ENCODE peak calls at places on chromosomes 16 and 17, in six cellular contexts. One of them, this sample, is unnamed.

GRCh38 chr17:61684172-61684571 is 93.2 kb upstream of the NACA2 start:
- DNase-seq in epithelial cell of esophagus: no peak
- DNase-seq in T-helper 22 cell: no peak
- DNase-seq in NCI-H1092 treated with DMSO at 0.1 percent for 48 hours: no peak
- DNase-seq in HTR-8/SVneo: no peak
- DNase-seq in stimulated activated naive B cell treated with anti-CD40 and anti-IgM and Interleukin-4, amounts not matched to agents 10 μg/mL and 1 μg/mL and 100 μg/mL, for 72 hours: no peak
- DNase-seq in this sample: no peak

GRCh38 chr16:88566158-88566557 is 4.0 kb upstream of the ZC3H18 start:
- DNase-seq in epithelial cell of esophagus: peak
- DNase-seq in T-helper 22 cell: no peak
- DNase-seq in NCI-H1092 treated with DMSO at 0.1 percent for 48 hours: no peak
- DNase-seq in HTR-8/SVneo: no peak
- DNase-seq in stimulated activated naive B cell treated with anti-CD40 and anti-IgM and Interleukin-4, amounts not matched to agents 10 μg/mL and 1 μg/mL and 100 μg/mL, for 72 hours: no peak
- DNase-seq in this sample: no peak

GRCh38 chr16:50282010-50282538 is 15.7 kb downstream of the ADCY7 start:
- DNase-seq in epithelial cell of esophagus: no peak
- DNase-seq in T-helper 22 cell: peak
- DNase-seq in NCI-H1092 treated with DMSO at 0.1 percent for 48 hours: no peak
- DNase-seq in HTR-8/SVneo: no peak
- DNase-seq in stimulated activated naive B cell treated with anti-CD40 and anti-IgM and Interleukin-4, amounts not matched to agents 10 μg/mL and 1 μg/mL and 100 μg/mL, for 72 hours: peak
- DNase-seq in this sample: no peak

GRCh38 chr16:56191807-56192643 is 736 bp downstream of the GNAO1 start:
- DNase-seq in epithelial cell of esophagus: no peak
- DNase-seq in T-helper 22 cell: no peak
- DNase-seq in NCI-H1092 treated with DMSO at 0.1 percent for 48 hours: peak
- DNase-seq in HTR-8/SVneo: no peak
- DNase-seq in stimulated activated naive B cell treated with anti-CD40 and anti-IgM and Interleukin-4, amounts not matched to agents 10 μg/mL and 1 μg/mL and 100 μg/mL, for 72 hours: no peak
- DNase-seq in this sample: peak

GRCh38 chr17:67293251-67294203 is 48.5 kb upstream of the HELZ start:
- DNase-seq in epithelial cell of esophagus: peak
- DNase-seq in T-helper 22 cell: peak
- DNase-seq in NCI-H1092 treated with DMSO at 0.1 percent for 48 hours: peak
- DNase-seq in HTR-8/SVneo: peak
- DNase-seq in stimulated activated naive B cell treated with anti-CD40 and anti-IgM and Interleukin-4, amounts not matched to agents 10 μg/mL and 1 μg/mL and 100 μg/mL, for 72 hours: peak
- DNase-seq in this sample: peak

GRCh38 chr17:37743612-37743874 is 1.3 kb downstream of the HNF1B start:
- DNase-seq in epithelial cell of esophagus: no peak
- DNase-seq in T-helper 22 cell: no peak
- DNase-seq in NCI-H1092 treated with DMSO at 0.1 percent for 48 hours: no peak
- DNase-seq in HTR-8/SVneo: no peak
- DNase-seq in stimulated activated naive B cell treated with anti-CD40 and anti-IgM and Interleukin-4, amounts not matched to agents 10 μg/mL and 1 μg/mL and 100 μg/mL, for 72 hours: no peak
- DNase-seq in this sample: no peak

GRCh38 chr16:78175287-78175686 is 75.8 kb downstream of the WWOX start:
- DNase-seq in epithelial cell of esophagus: peak
- DNase-seq in T-helper 22 cell: no peak
- DNase-seq in NCI-H1092 treated with DMSO at 0.1 percent for 48 hours: no peak
- DNase-seq in HTR-8/SVneo: no peak
- DNase-seq in stimulated activated naive B cell treated with anti-CD40 and anti-IgM and Interleukin-4, amounts not matched to agents 10 μg/mL and 1 μg/mL and 100 μg/mL, for 72 hours: no peak
- DNase-seq in this sample: no peak

GRCh38 chr17:7294614-7295153 is at the start of gene YBX2:
- DNase-seq in epithelial cell of esophagus: peak
- DNase-seq in T-helper 22 cell: peak
- DNase-seq in NCI-H1092 treated with DMSO at 0.1 percent for 48 hours: peak
- DNase-seq in HTR-8/SVneo: no peak
- DNase-seq in stimulated activated naive B cell treated with anti-CD40 and anti-IgM and Interleukin-4, amounts not matched to agents 10 μg/mL and 1 μg/mL and 100 μg/mL, for 72 hours: no peak
- DNase-seq in this sample: peak

GRCh38 chr17:7889166-7889584 is 586 bp downstream of the CHD3 start:
- DNase-seq in epithelial cell of esophagus: peak
- DNase-seq in T-helper 22 cell: no peak
- DNase-seq in NCI-H1092 treated with DMSO at 0.1 percent for 48 hours: peak
- DNase-seq in HTR-8/SVneo: peak
- DNase-seq in stimulated activated naive B cell treated with anti-CD40 and anti-IgM and Interleukin-4, amounts not matched to agents 10 μg/mL and 1 μg/mL and 100 μg/mL, for 72 hours: no peak
- DNase-seq in this sample: peak

GRCh38 chr16:72203401-72203800 is 31.4 kb upstream of the PMFBP1 start:
- DNase-seq in epithelial cell of esophagus: peak
- DNase-seq in T-helper 22 cell: no peak
- DNase-seq in NCI-H1092 treated with DMSO at 0.1 percent for 48 hours: no peak
- DNase-seq in HTR-8/SVneo: peak
- DNase-seq in stimulated activated naive B cell treated with anti-CD40 and anti-IgM and Interleukin-4, amounts not matched to agents 10 μg/mL and 1 μg/mL and 100 μg/mL, for 72 hours: peak
- DNase-seq in this sample: no peak

GRCh38 chr16:67773099-67773498 is 33.3 kb downstream of the RANBP10 start:
- DNase-seq in epithelial cell of esophagus: no peak
- DNase-seq in T-helper 22 cell: no peak
- DNase-seq in NCI-H1092 treated with DMSO at 0.1 percent for 48 hours: no peak
- DNase-seq in HTR-8/SVneo: no peak
- DNase-seq in stimulated activated naive B cell treated with anti-CD40 and anti-IgM and Interleukin-4, amounts not matched to agents 10 μg/mL and 1 μg/mL and 100 μg/mL, for 72 hours: no peak
- DNase-seq in this sample: no peak

GRCh38 chr17:74532115-74532514 is 840 bp upstream of the CD300LB start:
- DNase-seq in epithelial cell of esophagus: no peak
- DNase-seq in T-helper 22 cell: no peak
- DNase-seq in NCI-H1092 treated with DMSO at 0.1 percent for 48 hours: no peak
- DNase-seq in HTR-8/SVneo: no peak
- DNase-seq in stimulated activated naive B cell treated with anti-CD40 and anti-IgM and Interleukin-4, amounts not matched to agents 10 μg/mL and 1 μg/mL and 100 μg/mL, for 72 hours: peak
- DNase-seq in this sample: no peak

GRCh38 chr16:56617212-56618085 is 8.1 kb upstream of the MT1E start:
- DNase-seq in epithelial cell of esophagus: peak
- DNase-seq in T-helper 22 cell: peak
- DNase-seq in NCI-H1092 treated with DMSO at 0.1 percent for 48 hours: no peak
- DNase-seq in HTR-8/SVneo: no peak
- DNase-seq in stimulated activated naive B cell treated with anti-CD40 and anti-IgM and Interleukin-4, amounts not matched to agents 10 μg/mL and 1 μg/mL and 100 μg/mL, for 72 hours: no peak
- DNase-seq in this sample: no peak

GRCh38 chr17:1460233-1460632 is 4.2 kb upstream of the CRK start:
- DNase-seq in epithelial cell of esophagus: peak
- DNase-seq in T-helper 22 cell: no peak
- DNase-seq in NCI-H1092 treated with DMSO at 0.1 percent for 48 hours: no peak
- DNase-seq in HTR-8/SVneo: no peak
- DNase-seq in stimulated activated naive B cell treated with anti-CD40 and anti-IgM and Interleukin-4, amounts not matched to agents 10 μg/mL and 1 μg/mL and 100 μg/mL, for 72 hours: no peak
- DNase-seq in this sample: no peak

GRCh38 chr16:67296422-67296821 is 17.1 kb downstream of the PLEKHG4 start:
- DNase-seq in epithelial cell of esophagus: no peak
- DNase-seq in T-helper 22 cell: no peak
- DNase-seq in NCI-H1092 treated with DMSO at 0.1 percent for 48 hours: no peak
- DNase-seq in HTR-8/SVneo: peak
- DNase-seq in stimulated activated naive B cell treated with anti-CD40 and anti-IgM and Interleukin-4, amounts not matched to agents 10 μg/mL and 1 μg/mL and 100 μg/mL, for 72 hours: no peak
- DNase-seq in this sample: no peak

GRCh38 chr17:43026610-43027009 is 1.6 kb downstream of the RND2 start:
- DNase-seq in epithelial cell of esophagus: no peak
- DNase-seq in T-helper 22 cell: no peak
- DNase-seq in NCI-H1092 treated with DMSO at 0.1 percent for 48 hours: no peak
- DNase-seq in HTR-8/SVneo: no peak
- DNase-seq in stimulated activated naive B cell treated with anti-CD40 and anti-IgM and Interleukin-4, amounts not matched to agents 10 μg/mL and 1 μg/mL and 100 μg/mL, for 72 hours: no peak
- DNase-seq in this sample: no peak

GRCh38 chr17:73455050-73455687 is 143.4 kb upstream of the CDC42EP4 start:
- DNase-seq in epithelial cell of esophagus: no peak
- DNase-seq in T-helper 22 cell: no peak
- DNase-seq in NCI-H1092 treated with DMSO at 0.1 percent for 48 hours: peak
- DNase-seq in HTR-8/SVneo: no peak
- DNase-seq in stimulated activated naive B cell treated with anti-CD40 and anti-IgM and Interleukin-4, amounts not matched to agents 10 μg/mL and 1 μg/mL and 100 μg/mL, for 72 hours: no peak
- DNase-seq in this sample: no peak

GRCh38 chr16:19005561-19006445 is 22.1 kb downstream of the TMC7 start:
- DNase-seq in epithelial cell of esophagus: peak
- DNase-seq in T-helper 22 cell: no peak
- DNase-seq in NCI-H1092 treated with DMSO at 0.1 percent for 48 hours: no peak
- DNase-seq in HTR-8/SVneo: no peak
- DNase-seq in stimulated activated naive B cell treated with anti-CD40 and anti-IgM and Interleukin-4, amounts not matched to agents 10 μg/mL and 1 μg/mL and 100 μg/mL, for 72 hours: no peak
- DNase-seq in this sample: no peak

This sample was measured in NCI-H1105 treated with DMSO at 0.1 percent for 48 hours.